ENCODE peak calls at places on chromosome 12, in four cellular contexts. One of them, this sample, is unnamed.
A peak's percentile ranks its signal among the peaks of the same experiment; 100 is the strongest.

GRCh38 chr12:96878704-96879103 is 28.4 kb upstream of the NEDD1 start:
- DNase-seq in activated CD4-positive, alpha-beta T cell treated with anti-CD3 and anti-CD28 coated beads, Interleukin-2, amount 50 U/mL, for 4 hours: no peak
- DNase-seq in foreskin melanocyte: no peak
- DNase-seq in aorta: no peak
- DNase-seq in this sample: no peak

GRCh38 chr12:109822416-109822815 is 10.8 kb downstream of the TRPV4 start:
- DNase-seq in activated CD4-positive, alpha-beta T cell treated with anti-CD3 and anti-CD28 coated beads, Interleukin-2, amount 50 U/mL, for 4 hours: no peak
- DNase-seq in foreskin melanocyte: no peak
- DNase-seq in aorta: no peak
- DNase-seq in this sample: no peak

GRCh38 chr12:53696655-53697321 is 20.9 kb upstream of the ATP5MC2 start:
- DNase-seq in activated CD4-positive, alpha-beta T cell treated with anti-CD3 and anti-CD28 coated beads, Interleukin-2, amount 50 U/mL, for 4 hours: no peak
- DNase-seq in foreskin melanocyte: no peak
- DNase-seq in aorta: no peak
- DNase-seq in this sample: no peak

GRCh38 chr12:66072135-66072534 is 58.4 kb downstream of the LLPH start:
- DNase-seq in activated CD4-positive, alpha-beta T cell treated with anti-CD3 and anti-CD28 coated beads, Interleukin-2, amount 50 U/mL, for 4 hours: no peak
- DNase-seq in foreskin melanocyte: no peak
- DNase-seq in aorta: no peak
- DNase-seq in this sample: no peak

GRCh38 chr12:112096667-112097066 is 11.9 kb downstream of the NAA25 start:
- DNase-seq in activated CD4-positive, alpha-beta T cell treated with anti-CD3 and anti-CD28 coated beads, Interleukin-2, amount 50 U/mL, for 4 hours: no peak
- DNase-seq in foreskin melanocyte: no peak
- DNase-seq in aorta: no peak
- DNase-seq in this sample: no peak

GRCh38 chr12:97921957-97922722 is 459.5 kb downstream of the RMST start:
- DNase-seq in activated CD4-positive, alpha-beta T cell treated with anti-CD3 and anti-CD28 coated beads, Interleukin-2, amount 50 U/mL, for 4 hours: no peak
- DNase-seq in foreskin melanocyte: no peak
- DNase-seq in aorta: no peak
- DNase-seq in this sample: no peak

GRCh38 chr12:117967512-117967911 is 1.3 kb downstream of the KSR2 start:
- DNase-seq in activated CD4-positive, alpha-beta T cell treated with anti-CD3 and anti-CD28 coated beads, Interleukin-2, amount 50 U/mL, for 4 hours: no peak
- DNase-seq in foreskin melanocyte: no peak
- DNase-seq in aorta: no peak
- DNase-seq in this sample: no peak

GRCh38 chr12:83322816-83323215 is 636.1 kb downstream of the TMTC2 start:
- DNase-seq in activated CD4-positive, alpha-beta T cell treated with anti-CD3 and anti-CD28 coated beads, Interleukin-2, amount 50 U/mL, for 4 hours: no peak
- DNase-seq in foreskin melanocyte: no peak
- DNase-seq in aorta: no peak
- DNase-seq in this sample: no peak

GRCh38 chr12:114254172-114254571 is 151.8 kb downstream of the TBX5 start:
- DNase-seq in activated CD4-positive, alpha-beta T cell treated with anti-CD3 and anti-CD28 coated beads, Interleukin-2, amount 50 U/mL, for 4 hours: no peak
- DNase-seq in foreskin melanocyte: no peak
- DNase-seq in aorta: no peak
- DNase-seq in this sample: no peak

GRCh38 chr12:47935196-47935595 is 28.2 kb upstream of the TMEM106C start:
- DNase-seq in activated CD4-positive, alpha-beta T cell treated with anti-CD3 and anti-CD28 coated beads, Interleukin-2, amount 50 U/mL, for 4 hours: no peak
- DNase-seq in foreskin melanocyte: peak; percentile 79
- DNase-seq in aorta: no peak
- DNase-seq in this sample: no peak

GRCh38 chr12:80869264-80869663 is 68.5 kb downstream of the LIN7A start:
- DNase-seq in activated CD4-positive, alpha-beta T cell treated with anti-CD3 and anti-CD28 coated beads, Interleukin-2, amount 50 U/mL, for 4 hours: no peak
- DNase-seq in foreskin melanocyte: no peak
- DNase-seq in aorta: no peak
- DNase-seq in this sample: no peak

GRCh38 chr12:116624516-116624915 is 65.3 kb downstream of the MAP1LC3B2 start:
- DNase-seq in activated CD4-positive, alpha-beta T cell treated with anti-CD3 and anti-CD28 coated beads, Interleukin-2, amount 50 U/mL, for 4 hours: no peak
- DNase-seq in foreskin melanocyte: no peak
- DNase-seq in aorta: peak; percentile 23
- DNase-seq in this sample: no peak

GRCh38 chr12:2886768-2887450 is 3.8 kb upstream of the TULP3 start:
- DNase-seq in activated CD4-positive, alpha-beta T cell treated with anti-CD3 and anti-CD28 coated beads, Interleukin-2, amount 50 U/mL, for 4 hours: no peak
- DNase-seq in foreskin melanocyte: no peak
- DNase-seq in aorta: peak; percentile 16
- DNase-seq in this sample: no peak

GRCh38 chr12:102423447-102423846 is 56.9 kb downstream of the IGF1 start:
- DNase-seq in activated CD4-positive, alpha-beta T cell treated with anti-CD3 and anti-CD28 coated beads, Interleukin-2, amount 50 U/mL, for 4 hours: no peak
- DNase-seq in foreskin melanocyte: no peak
- DNase-seq in aorta: no peak
- DNase-seq in this sample: no peak

GRCh38 chr12:109737111-109737510 is 23.5 kb downstream of the FAM222A start:
- DNase-seq in activated CD4-positive, alpha-beta T cell treated with anti-CD3 and anti-CD28 coated beads, Interleukin-2, amount 50 U/mL, for 4 hours: no peak
- DNase-seq in foreskin melanocyte: no peak
- DNase-seq in aorta: peak; percentile 23
- DNase-seq in this sample: peak; percentile 44

GRCh38 chr12:114690267-114691135 is 6.5 kb upstream of the TBX3 start:
- DNase-seq in activated CD4-positive, alpha-beta T cell treated with anti-CD3 and anti-CD28 coated beads, Interleukin-2, amount 50 U/mL, for 4 hours: no peak
- DNase-seq in foreskin melanocyte: no peak
- DNase-seq in aorta: no peak
- DNase-seq in this sample: no peak